ENCODE peak calls at places on chromosome 11, in five cellular contexts. Y, Z, A, Q and X are unnamed samples. For H3K4me1, the result is how much of the 10 kb centered on the place peaks cover.

GRCh38 chr11:16193897-16194381 is 162.4 kb downstream of the SOX6 start:
- DNase-seq in Y (peak), Z (no peak), A (no peak), Q (no peak), X (no peak)

GRCh38 chr11:110429614-110430266 is at the start of gene FDX1:
- DNase-seq in Y (peak), Z (peak), A (peak), Q (peak), X (peak)

GRCh38 chr11:76030973-76031590 is 175.2 kb downstream of the WNT11 start:
- DNase-seq in Y (peak), Z (no peak), A (no peak), Q (peak), X (no peak)

GRCh38 chr11:88489030-88489429 is 151.5 kb upstream of the CTSC start:
- DNase-seq in Y (peak), Z (no peak), A (no peak), Q (peak), X (no peak)

GRCh38 chr11:46918087-46918751 is at the start of gene LRP4:
- DNase-seq in Y (peak), Z (peak), A (peak), Q (no peak), X (no peak)

GRCh38 chr11:43790444-43790794 is 90.2 kb upstream of the ALKBH3 start:
- DNase-seq in Y (peak), Z (no peak), A (no peak), Q (peak), X (no peak)

GRCh38 chr11:33869511-33870422 is 22.1 kb downstream of the LMO2 start:
- DNase-seq in Y (peak), Z (peak), A (no peak), Q (peak), X (peak)

GRCh38 chr11:58832246-58832645 is 12.3 kb downstream of the GLYATL2 start:
- DNase-seq in Y (peak), Z (peak), A (no peak), Q (peak), X (no peak)

GRCh38 chr11:130673698-130674097 is 225.3 kb downstream of the ADAMTS15 start:
- DNase-seq in Y (peak), Z (no peak), A (no peak), Q (no peak), X (no peak)

GRCh38 chr11:125093502-125093901 is 17.9 kb downstream of the TMEM218 start:
- DNase-seq in Y (no peak), Z (no peak), A (no peak), Q (no peak), X (no peak)

DNA sequence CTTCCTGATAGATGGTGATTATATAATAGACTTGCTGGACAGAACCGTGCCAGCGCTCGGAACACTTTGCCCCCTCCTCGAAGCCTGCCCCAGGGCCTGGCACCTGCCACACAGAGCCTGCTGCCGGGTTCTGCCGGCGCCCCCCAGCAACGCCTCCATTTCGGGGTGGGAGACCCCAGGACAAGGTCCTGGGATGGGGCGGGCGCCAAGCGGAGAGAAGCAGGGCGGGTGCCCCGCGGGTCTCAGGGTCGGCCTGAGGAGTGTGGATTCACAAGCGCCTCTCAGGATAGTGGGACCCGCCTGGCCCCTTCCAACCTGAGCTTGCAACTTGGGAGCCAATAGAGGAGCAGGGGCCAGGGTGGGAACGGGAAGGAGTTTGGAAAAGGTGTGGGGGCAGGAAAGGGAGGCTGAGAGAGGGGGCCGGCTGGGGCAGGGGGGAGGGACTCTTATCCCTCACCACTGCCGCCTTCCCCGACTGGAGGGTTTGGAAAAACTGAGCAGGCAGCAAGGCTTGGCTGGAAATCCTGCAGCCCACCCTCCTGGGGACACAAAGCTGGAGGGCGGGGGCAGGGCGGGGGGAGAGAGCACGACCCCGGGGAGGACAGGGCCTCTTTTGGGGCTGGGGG is 3.3 kb upstream of the BCL9L start:
- DNase-seq in Y (peak), Z (no peak), A (peak), Q (peak), X (no peak)
- H3K4me1 ChIP-seq in Y (under half), Z (under half), A (under half), Q (under half), X (under half)

DNA sequence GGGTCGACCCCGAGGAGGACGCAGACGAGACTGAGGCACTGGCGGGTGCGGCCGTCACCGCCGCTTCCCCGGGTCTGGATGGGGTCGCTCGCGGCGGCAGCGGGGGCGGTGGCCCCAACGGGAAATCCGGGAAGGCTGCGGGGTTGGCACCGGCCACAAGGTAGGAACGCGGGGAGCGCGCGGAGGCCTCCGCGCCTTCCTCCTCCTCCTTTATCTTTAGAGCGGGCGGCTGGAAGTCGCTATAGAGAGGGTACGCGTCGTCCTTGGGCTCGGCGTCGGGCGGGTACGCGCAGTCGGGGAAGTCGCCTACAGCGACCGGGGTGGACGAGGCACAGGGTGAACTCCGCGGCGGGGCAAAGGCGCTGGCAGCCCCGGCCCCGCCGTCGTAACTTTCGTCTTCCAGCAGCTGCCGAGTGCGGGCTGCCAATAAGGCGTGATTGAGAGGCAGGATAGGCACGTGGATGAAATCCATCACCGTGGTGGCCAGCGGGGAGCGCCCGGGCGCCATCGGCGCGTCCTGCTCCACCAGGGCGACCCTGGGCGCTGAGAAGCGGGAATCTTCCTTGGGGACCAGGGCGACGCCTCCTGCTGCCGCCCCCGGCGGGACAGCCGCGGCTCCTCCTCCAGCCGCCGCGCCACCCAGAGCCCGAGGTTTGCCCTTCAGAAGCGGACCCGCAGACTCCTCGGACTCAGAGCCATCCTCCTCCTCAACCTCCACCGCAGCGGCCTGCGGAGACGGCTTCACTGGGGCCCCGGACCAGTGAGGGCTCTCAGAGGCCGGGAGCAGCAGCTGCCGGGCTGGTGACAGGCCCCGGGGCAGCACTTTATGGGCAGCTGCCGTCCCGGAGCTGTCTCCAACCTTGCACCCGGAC is 1.7 kb downstream of the PGR start:
- DNase-seq in Y (no peak), Z (peak), A (peak), Q (no peak), X (peak)
- H3K4me3 ChIP-seq in Y (peak), Z (peak), A (peak), Q (no peak), X (peak)

GRCh38 chr11:47998733-47999359 is 18.5 kb downstream of the PTPRJ start:
- DNase-seq in Y (peak), Z (peak), A (no peak), Q (no peak), X (peak)

GRCh38 chr11:48000432-48000831 is 20.1 kb downstream of the PTPRJ start:
- DNase-seq in Y (no peak), Z (no peak), A (no peak), Q (no peak), X (no peak)

GRCh38 chr11:48002565-48002964 is 22.2 kb downstream of the PTPRJ start:
- DNase-seq in Y (no peak), Z (no peak), A (no peak), Q (no peak), X (no peak)

GRCh38 chr11:48003926-48004325 is 23.6 kb downstream of the PTPRJ start:
- DNase-seq in Y (no peak), Z (no peak), A (no peak), Q (no peak), X (no peak)

DNA sequence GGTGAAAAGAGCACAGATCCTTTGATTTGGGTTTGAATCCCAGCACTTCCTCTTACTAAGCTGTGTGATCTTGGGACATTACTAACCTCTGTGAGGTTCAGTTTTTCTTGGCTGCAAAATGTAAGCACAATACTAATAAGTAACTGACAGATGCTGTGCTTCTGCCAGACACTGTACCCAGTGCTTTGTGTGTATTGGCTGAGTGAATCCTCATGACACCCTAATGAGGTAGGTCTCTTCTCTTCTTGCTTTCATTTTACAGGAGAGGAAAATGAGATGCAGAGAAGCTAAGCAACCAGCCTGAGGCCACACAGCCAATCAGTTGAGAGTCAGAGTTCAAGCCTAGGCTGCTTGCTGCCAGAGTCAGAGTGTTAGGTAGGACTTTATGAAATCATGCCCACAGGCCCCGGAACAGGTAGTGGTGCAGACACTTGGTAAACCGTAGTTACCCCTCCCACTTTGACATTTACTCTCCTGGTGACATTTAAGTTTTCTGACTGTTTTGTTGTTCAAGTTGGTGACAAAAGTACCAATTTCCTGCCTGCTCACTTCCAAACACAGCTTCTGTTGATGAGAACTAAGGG is 21.2 kb downstream of the PTPRJ start:
- DNase-seq in Y (peak), Z (peak), A (no peak), Q (no peak), X (no peak)
- H3K4me1 ChIP-seq in Y (under half), Z (half or more), A (under half), Q (under half), X (under half)

DNA sequence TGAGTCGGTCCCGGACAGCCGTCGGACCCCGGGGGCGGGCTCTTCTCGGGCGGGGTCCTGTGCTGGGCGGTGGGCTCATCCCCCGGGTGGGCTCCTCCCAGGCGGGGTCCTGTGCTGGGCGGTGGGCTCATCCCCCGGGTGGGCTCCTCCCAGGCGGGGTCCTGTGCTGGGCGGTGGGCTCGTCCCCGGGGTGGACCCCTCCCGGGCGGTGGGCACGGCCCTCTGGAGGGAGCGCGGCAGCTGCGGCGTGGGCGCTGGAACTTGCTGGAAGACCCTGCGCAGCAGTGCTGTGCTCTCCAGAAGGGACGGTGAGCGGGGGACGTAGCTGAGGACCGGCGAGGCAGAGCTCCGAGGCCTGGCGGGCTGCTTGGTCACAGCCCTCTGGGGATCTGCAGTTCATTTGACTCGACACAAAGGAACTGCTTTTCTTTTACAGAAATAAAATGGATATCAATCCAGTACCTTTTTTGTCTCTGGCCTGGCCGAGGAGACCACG is 602 bp downstream of the JAM3 start:
- DNase-seq in Y (peak), Z (no peak), A (no peak), Q (no peak), X (no peak)
- H3K4me3 ChIP-seq in Y (peak), Z (peak), A (peak), Q (no peak), X (no peak)

DNA sequence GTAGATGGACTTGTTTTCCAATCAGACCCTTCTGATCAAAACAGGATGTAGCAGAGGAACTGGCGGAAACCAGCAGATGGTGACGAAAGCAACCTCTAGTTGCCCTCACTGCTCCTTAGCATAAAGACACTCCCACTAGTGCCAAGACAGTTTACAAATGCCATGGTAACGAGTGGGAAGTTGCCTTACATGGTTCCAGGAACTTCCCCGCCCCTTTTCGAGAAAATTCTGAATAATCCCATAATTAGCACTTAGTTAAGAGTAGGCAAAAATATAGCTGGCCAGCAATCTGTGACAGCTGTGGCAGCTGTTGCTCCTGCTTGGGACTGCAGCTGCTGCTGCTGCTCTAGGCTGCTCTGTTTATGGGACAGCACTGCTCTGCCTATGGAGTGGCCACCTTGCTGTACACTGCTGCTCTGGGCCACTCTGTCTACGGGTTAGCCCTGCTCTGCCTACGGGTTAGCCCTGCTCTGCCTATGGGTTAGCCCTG is 33.4 kb upstream of the SORL1 start:
- DNase-seq in Y (no peak), Z (peak), A (no peak), Q (no peak), X (peak)
- H3K4me1 ChIP-seq in Y (under half), Z (under half), A (under half), Q (under half), X (under half)

GRCh38 chr11:37688461-37688860 is 1090.4 kb upstream of the RAG2 start:
- DNase-seq in Y (no peak), Z (no peak), A (no peak), Q (no peak), X (no peak)
- H3K4me3 ChIP-seq in Y (no peak), Z (no peak), A (no peak), Q (no peak), X (no peak)

GRCh38 chr11:6608011-6608410 is 4.0 kb downstream of the TAF10 start:
- DNase-seq in Y (no peak), Z (no peak), A (peak), Q (no peak), X (no peak)
- H3K4me1 ChIP-seq in Y (under half), Z (half or more), A (under half), Q (under half), X (under half)

GRCh38 chr11:128688896-128689546 is 4.9 kb upstream of the FLI1 start:
- DNase-seq in Y (no peak), Z (no peak), A (no peak), Q (no peak), X (no peak)

GRCh38 chr11:128689586-128689945 is 4.3 kb upstream of the FLI1 start:
- DNase-seq in Y (no peak), Z (no peak), A (peak), Q (no peak), X (peak)

GRCh38 chr11:128690746-128691091 is 3.2 kb upstream of the FLI1 start:
- DNase-seq in Y (no peak), Z (no peak), A (peak), Q (no peak), X (no peak)

GRCh38 chr11:128691802-128692749 is 1.8 kb upstream of the FLI1 start:
- DNase-seq in Y (no peak), Z (no peak), A (no peak), Q (no peak), X (no peak)

DNA sequence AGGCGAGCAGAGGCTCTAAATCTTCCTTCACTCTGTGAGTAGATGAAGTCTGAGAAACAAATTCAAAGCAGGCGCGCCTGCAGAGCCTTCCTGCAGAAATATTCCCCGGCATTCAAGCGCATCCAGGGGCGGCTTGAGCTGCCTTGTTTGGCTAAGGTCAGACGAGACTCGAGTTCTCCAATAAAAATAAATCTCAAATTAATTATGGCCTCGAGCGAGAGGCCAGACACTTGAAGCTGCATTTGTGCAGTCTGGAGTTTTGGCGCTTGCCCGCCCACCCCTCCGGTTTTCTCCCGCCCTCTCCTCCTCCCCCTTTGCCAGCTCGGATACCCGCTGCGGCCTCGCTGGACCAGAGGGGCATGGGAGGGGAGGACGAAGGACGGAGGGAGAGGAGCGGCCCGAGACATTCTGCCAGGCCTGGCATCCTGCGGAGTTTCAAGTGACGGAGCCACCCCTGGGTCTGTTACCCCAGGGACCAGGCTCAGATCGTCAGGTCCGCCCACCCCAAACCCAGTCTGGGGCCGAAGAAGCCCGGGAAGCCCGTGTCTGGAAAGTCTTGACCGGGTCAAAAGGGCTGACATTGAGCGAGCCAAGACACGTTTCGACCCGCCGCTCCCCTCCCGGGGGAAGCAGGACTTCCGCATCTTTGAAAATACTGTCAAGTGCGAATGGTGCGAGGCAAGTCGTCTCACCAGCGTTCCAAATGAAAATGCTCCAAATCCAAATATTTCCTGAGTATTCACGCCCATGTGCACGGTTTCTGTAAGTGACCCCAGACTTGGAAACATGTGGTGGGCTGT is 3.7 kb upstream of the FLI1 start:
- DNase-seq in Y (no peak), Z (no peak), A (peak), Q (no peak), X (peak)
- H3K4me3 ChIP-seq in Y (no peak), Z (no peak), A (no peak), Q (no peak), X (no peak)

GRCh38 chr11:20008190-20008801 is 152.0 kb downstream of the DBX1 start:
- DNase-seq in Y (no peak), Z (no peak), A (no peak), Q (no peak), X (no peak)
- H3K4me1 ChIP-seq in Y (under half), Z (under half), A (half or more), Q (under half), X (under half)

DNA sequence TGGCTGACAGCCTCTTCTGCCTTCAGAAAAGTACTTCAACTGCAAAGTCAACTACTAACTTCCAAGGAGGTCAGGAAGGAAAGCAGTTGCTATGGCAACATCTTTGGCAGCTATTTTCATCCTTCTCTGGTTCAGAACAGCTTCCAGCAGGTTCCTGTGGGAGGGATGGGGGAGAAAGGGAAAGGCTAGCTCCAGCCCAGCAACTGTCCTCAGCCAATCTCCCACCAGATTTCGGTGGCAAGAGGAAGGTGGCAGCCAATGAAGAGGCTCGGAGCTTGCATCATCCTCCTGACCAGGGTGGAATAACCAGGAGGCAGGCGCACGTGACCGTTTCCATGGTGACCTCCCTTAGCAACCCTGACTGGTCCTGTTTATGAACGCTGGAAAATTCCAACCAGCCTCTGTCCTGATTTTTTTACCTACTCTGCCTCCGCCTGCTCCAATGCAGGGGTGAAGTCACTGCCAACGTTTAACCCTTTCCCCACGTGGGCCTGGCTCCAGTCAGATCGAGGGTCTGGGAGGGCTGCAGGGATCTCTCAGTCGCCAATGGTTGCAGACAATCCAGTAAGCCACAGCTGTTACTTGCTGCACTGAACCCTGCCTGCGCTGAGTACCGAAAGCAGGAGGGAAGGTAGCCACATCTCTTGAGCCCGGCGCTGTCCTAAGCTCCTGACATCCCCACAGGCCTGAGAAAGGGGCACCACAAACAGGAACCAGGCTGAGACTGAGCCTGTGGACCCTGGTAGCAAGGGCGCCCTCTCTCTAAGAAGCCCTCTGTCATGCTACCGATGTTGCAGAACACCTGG is 11.2 kb upstream of the MALAT1 start:
- DNase-seq in Y (peak), Z (peak), A (peak), Q (peak), X (peak)
- H3K4me3 ChIP-seq in Y (peak), Z (peak), A (no peak), Q (no peak), X (no peak)